ENCODE peak calls at places on chromosomes 4 and X, in seven cellular contexts. One of them, this sample, is unnamed.
A peak's percentile ranks its signal among the peaks of the same experiment; 100 is the strongest.

GRCh38 chrX:23937100-23937499 is 29.3 kb downstream of the CXorf58 start:
- DNase-seq in glutamatergic neuron: no peak
- DNase-seq in stimulated activated CD4-positive, alpha-beta T cell treated with anti-CD3 and anti-CD28 coated beads, Interleukin-15, amount 100 ng/mL, for 1 hour: no peak
- DNase-seq in fibroblast of the aortic adventitia: no peak
- DNase-seq in psoas muscle: no peak
- DNase-seq in HT1080: no peak
- DNase-seq in HFFc6: no peak
- DNase-seq in this sample: no peak

GRCh38 chrX:155068165-155068564 is 2.8 kb downstream of the CMC4 start:
- DNase-seq in HT1080: peak; percentile 79
- DNase-seq in psoas muscle: no peak
- DNase-seq in stimulated activated CD4-positive, alpha-beta T cell treated with anti-CD3 and anti-CD28 coated beads, Interleukin-15, amount 100 ng/mL, for 1 hour: no peak
- DNase-seq in HFFc6: peak; percentile 61
- DNase-seq in glutamatergic neuron: no peak
- DNase-seq in fibroblast of the aortic adventitia: peak; percentile 38
- DNase-seq in this sample: no peak

GRCh38 chr4:76756416-76756815 is 141.5 kb downstream of the SOWAHB start:
- DNase-seq in psoas muscle: no peak
- DNase-seq in stimulated activated CD4-positive, alpha-beta T cell treated with anti-CD3 and anti-CD28 coated beads, Interleukin-15, amount 100 ng/mL, for 1 hour: no peak
- DNase-seq in HT1080: no peak
- DNase-seq in HFFc6: no peak
- DNase-seq in glutamatergic neuron: no peak
- DNase-seq in fibroblast of the aortic adventitia: no peak
- DNase-seq in this sample: no peak

GRCh38 chrX:119817130-119817690 is 25.8 kb upstream of the RPL39 start:
- DNase-seq in HFFc6: no peak
- DNase-seq in fibroblast of the aortic adventitia: peak; percentile 24
- DNase-seq in glutamatergic neuron: no peak
- DNase-seq in psoas muscle: no peak
- DNase-seq in stimulated activated CD4-positive, alpha-beta T cell treated with anti-CD3 and anti-CD28 coated beads, Interleukin-15, amount 100 ng/mL, for 1 hour: no peak
- DNase-seq in HT1080: no peak
- DNase-seq in this sample: peak; percentile 39

GRCh38 chr4:87978656-87979055 is 3.1 kb downstream of the SPP1 start:
- DNase-seq in fibroblast of the aortic adventitia: peak; percentile 32
- DNase-seq in HT1080: peak; percentile 52
- DNase-seq in glutamatergic neuron: no peak
- DNase-seq in HFFc6: peak; percentile 29
- DNase-seq in psoas muscle: no peak
- DNase-seq in stimulated activated CD4-positive, alpha-beta T cell treated with anti-CD3 and anti-CD28 coated beads, Interleukin-15, amount 100 ng/mL, for 1 hour: no peak
- DNase-seq in this sample: no peak

GRCh38 chrX:110146521-110146920 is 143.6 kb downstream of the TMEM164 start:
- DNase-seq in stimulated activated CD4-positive, alpha-beta T cell treated with anti-CD3 and anti-CD28 coated beads, Interleukin-15, amount 100 ng/mL, for 1 hour: no peak
- DNase-seq in psoas muscle: no peak
- DNase-seq in HFFc6: no peak
- DNase-seq in HT1080: peak; percentile 29
- DNase-seq in fibroblast of the aortic adventitia: peak; percentile 67
- DNase-seq in glutamatergic neuron: no peak
- DNase-seq in this sample: no peak

GRCh38 chrX:65697915-65698796 is 30.7 kb downstream of the MSN start:
- DNase-seq in HT1080: peak; percentile 83
- DNase-seq in psoas muscle: peak; percentile 37
- DNase-seq in HFFc6: peak; percentile 4
- DNase-seq in glutamatergic neuron: no peak
- DNase-seq in fibroblast of the aortic adventitia: no peak
- DNase-seq in stimulated activated CD4-positive, alpha-beta T cell treated with anti-CD3 and anti-CD28 coated beads, Interleukin-15, amount 100 ng/mL, for 1 hour: peak; percentile 51
- DNase-seq in this sample: no peak

GRCh38 chrX:19579485-19579884 is 64.2 kb upstream of the MAP3K15 start:
- DNase-seq in glutamatergic neuron: no peak
- DNase-seq in stimulated activated CD4-positive, alpha-beta T cell treated with anti-CD3 and anti-CD28 coated beads, Interleukin-15, amount 100 ng/mL, for 1 hour: no peak
- DNase-seq in HT1080: peak; percentile 67
- DNase-seq in fibroblast of the aortic adventitia: peak; percentile 39
- DNase-seq in psoas muscle: no peak
- DNase-seq in HFFc6: peak; percentile 55
- DNase-seq in this sample: peak; percentile 21

GRCh38 chrX:41014776-41015175 is 70.5 kb upstream of the USP9X start:
- DNase-seq in HT1080: peak; percentile 80
- DNase-seq in stimulated activated CD4-positive, alpha-beta T cell treated with anti-CD3 and anti-CD28 coated beads, Interleukin-15, amount 100 ng/mL, for 1 hour: no peak
- DNase-seq in psoas muscle: no peak
- DNase-seq in glutamatergic neuron: no peak
- DNase-seq in HFFc6: peak; percentile 60
- DNase-seq in fibroblast of the aortic adventitia: peak; percentile 41
- DNase-seq in this sample: no peak

GRCh38 chr4:61275214-61275613 is 75.1 kb downstream of the ADGRL3 start:
- DNase-seq in stimulated activated CD4-positive, alpha-beta T cell treated with anti-CD3 and anti-CD28 coated beads, Interleukin-15, amount 100 ng/mL, for 1 hour: no peak
- DNase-seq in fibroblast of the aortic adventitia: no peak
- DNase-seq in HT1080: no peak
- DNase-seq in glutamatergic neuron: no peak
- DNase-seq in HFFc6: no peak
- DNase-seq in psoas muscle: no peak
- DNase-seq in this sample: no peak

GRCh38 chrX:23952984-23953907 is 45.4 kb downstream of the CXorf58 start:
- DNase-seq in fibroblast of the aortic adventitia: no peak
- DNase-seq in HFFc6: no peak
- DNase-seq in stimulated activated CD4-positive, alpha-beta T cell treated with anti-CD3 and anti-CD28 coated beads, Interleukin-15, amount 100 ng/mL, for 1 hour: peak; percentile 2
- DNase-seq in psoas muscle: no peak
- DNase-seq in glutamatergic neuron: no peak
- DNase-seq in HT1080: no peak
- DNase-seq in this sample: no peak

GRCh38 chr4:4506961-4507360 is 34.9 kb downstream of the STX18 start:
- DNase-seq in fibroblast of the aortic adventitia: peak; percentile 65
- DNase-seq in glutamatergic neuron: no peak
- DNase-seq in HFFc6: no peak
- DNase-seq in HT1080: no peak
- DNase-seq in stimulated activated CD4-positive, alpha-beta T cell treated with anti-CD3 and anti-CD28 coated beads, Interleukin-15, amount 100 ng/mL, for 1 hour: no peak
- DNase-seq in psoas muscle: no peak
- DNase-seq in this sample: no peak

GRCh38 chrX:155215443-155216178 is 649 bp upstream of the VBP1 start:
- DNase-seq in stimulated activated CD4-positive, alpha-beta T cell treated with anti-CD3 and anti-CD28 coated beads, Interleukin-15, amount 100 ng/mL, for 1 hour: no peak
- DNase-seq in psoas muscle: no peak
- DNase-seq in glutamatergic neuron: no peak
- DNase-seq in fibroblast of the aortic adventitia: no peak
- DNase-seq in HT1080: no peak
- DNase-seq in HFFc6: no peak
- DNase-seq in this sample: no peak

GRCh38 chr4:12633058-12633651 is 851.0 kb downstream of the RAB28 start:
- DNase-seq in psoas muscle: peak; percentile 51
- DNase-seq in stimulated activated CD4-positive, alpha-beta T cell treated with anti-CD3 and anti-CD28 coated beads, Interleukin-15, amount 100 ng/mL, for 1 hour: peak; percentile 25
- DNase-seq in HFFc6: peak; percentile 47
- DNase-seq in glutamatergic neuron: peak; percentile 89
- DNase-seq in HT1080: peak; percentile 66
- DNase-seq in fibroblast of the aortic adventitia: peak; percentile 79
- DNase-seq in this sample: no peak

This sample was measured in GM04503.